ENCODE peak calls at places on chromosomes 12 and 14, in nine cellular contexts. W is fibroblast of pulmonary artery; X is mammary epithelial cell; F is CD8-positive, alpha-beta T cell; P is stomach; J is pancreas; O is heart left ventricle; G is transverse colon; H is left ventricle myocardium inferior. T is an unnamed sample.

GRCh38 chr12:62290804-62291203 is 30.6 kb downstream of the USP15 start:
- DNase-seq in W (no peak), X (no peak), F (no peak), P (no peak), J (no peak), O (no peak), G (no peak), H (no peak), T (no peak)

GRCh38 chr12:108240027-108240785 is 98.9 kb downstream of the CMKLR1 start:
- DNase-seq in W (no peak), X (no peak), F (no peak), P (no peak), J (no peak), O (no peak), G (no peak), H (no peak), T (no peak)

GRCh38 chr12:53726342-53726741 is 910 bp downstream of the CALCOCO1 start:
- DNase-seq in W (no peak), X (peak; percentile 15), F (no peak), P (no peak), J (no peak), O (no peak), G (no peak), H (no peak), T (no peak)

GRCh38 chr12:57134949-57135348 is 6.7 kb downstream of the LRP1 start:
- DNase-seq in W (no peak), X (no peak), F (no peak), P (no peak), J (no peak), O (no peak), G (peak; percentile 4), H (no peak), T (no peak)

GRCh38 chr12:26028953-26029740 is 70.7 kb downstream of the RASSF8 start:
- DNase-seq in W (peak; percentile 79), X (peak; percentile 25), F (no peak), P (no peak), J (no peak), O (no peak), G (peak; percentile 15), H (no peak), T (peak; percentile 73)

GRCh38 chr12:44930972-44931600 is 55.0 kb upstream of the NELL2 start:
- DNase-seq in W (peak; percentile 82), X (peak; percentile 47), F (no peak), P (no peak), J (no peak), O (no peak), G (no peak), H (no peak), T (peak; percentile 63)

GRCh38 chr12:18798445-18799139 is 60.7 kb downstream of the CAPZA3 start:
- DNase-seq in W (peak; percentile 34), X (no peak), F (no peak), P (no peak), J (no peak), O (no peak), G (no peak), H (no peak), T (no peak)

GRCh38 chr12:104792570-104792969 is 165.5 kb downstream of the SLC41A2 start:
- DNase-seq in W (peak; percentile 85), X (peak; percentile 81), F (no peak), P (no peak), J (no peak), O (peak; percentile 31), G (no peak), H (no peak), T (peak; percentile 74)

GRCh38 chr14:93120952-93121834 is 5.5 kb upstream of the ITPK1 start:
- DNase-seq in W (no peak), X (no peak), F (no peak), P (no peak), J (no peak), O (no peak), G (no peak), H (no peak), T (no peak)

GRCh38 chr14:95144849-95145248 is 12.5 kb downstream of the DICER1 start:
- DNase-seq in W (no peak), X (no peak), F (no peak), P (no peak), J (no peak), O (no peak), G (no peak), H (no peak), T (no peak)

GRCh38 chr12:55515696-55516095 is 23.5 kb downstream of the OR6C68 start:
- DNase-seq in W (no peak), X (no peak), F (no peak), P (no peak), J (no peak), O (no peak), G (no peak), H (no peak), T (no peak)

GRCh38 chr12:25123126-25123525 is 71.8 kb downstream of the DNAI7 start:
- DNase-seq in W (no peak), X (peak; percentile 63), F (no peak), P (no peak), J (no peak), O (no peak), G (no peak), H (no peak), T (no peak)

GRCh38 chr12:120388711-120389431 is 19.9 kb upstream of the MSI1 start:
- DNase-seq in W (no peak), X (no peak), F (no peak), P (no peak), J (no peak), O (no peak), G (no peak), H (no peak), T (no peak)

GRCh38 chr12:43278268-43278832 is 273.7 kb downstream of the ADAMTS20 start:
- DNase-seq in W (no peak), X (no peak), F (no peak), P (no peak), J (no peak), O (no peak), G (no peak), H (no peak), T (no peak)

DNA sequence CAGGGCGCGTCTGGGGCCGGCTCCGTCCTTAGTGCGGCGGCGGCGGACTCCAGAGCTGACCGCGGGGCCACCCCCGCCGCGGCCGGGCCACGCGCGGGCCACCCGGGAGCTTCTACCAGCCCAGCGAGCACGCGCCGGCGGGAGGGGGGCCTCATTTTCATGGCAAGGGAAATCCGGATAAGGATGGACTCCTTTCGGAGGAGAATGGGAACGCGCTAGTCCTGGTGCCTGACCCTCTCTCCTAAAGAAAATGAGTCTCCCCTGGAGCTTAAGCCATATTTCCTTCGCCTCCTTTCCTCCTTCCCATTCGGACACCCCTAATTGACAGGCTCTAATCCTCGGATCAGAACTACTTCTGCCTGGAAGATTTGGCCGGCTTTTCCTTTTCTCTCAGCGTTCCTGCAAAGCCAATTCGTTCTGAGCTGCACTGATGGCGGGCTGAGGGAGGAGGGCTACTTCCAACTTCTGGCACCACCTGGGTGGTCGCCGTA is 81.8 kb upstream of the HMGA2 start:
- DNase-seq in W (peak; percentile 46), X (no peak), F (no peak), P (no peak), J (no peak), O (no peak), G (no peak), H (no peak), T (peak; percentile 52)
- H3K4me3 ChIP-seq in W (peak overlapping the region; percentile 77), X (peak overlapping the region; percentile 90), F (no peak overlapping the region), P (peak overlapping the region; percentile 53), J (peak overlapping the region; percentile 51), O (peak overlapping the region; percentile 69), G (peak overlapping the region; percentile 42), H (peak overlapping the region; percentile 78), T (peak overlapping the region; percentile 86)

DNA sequence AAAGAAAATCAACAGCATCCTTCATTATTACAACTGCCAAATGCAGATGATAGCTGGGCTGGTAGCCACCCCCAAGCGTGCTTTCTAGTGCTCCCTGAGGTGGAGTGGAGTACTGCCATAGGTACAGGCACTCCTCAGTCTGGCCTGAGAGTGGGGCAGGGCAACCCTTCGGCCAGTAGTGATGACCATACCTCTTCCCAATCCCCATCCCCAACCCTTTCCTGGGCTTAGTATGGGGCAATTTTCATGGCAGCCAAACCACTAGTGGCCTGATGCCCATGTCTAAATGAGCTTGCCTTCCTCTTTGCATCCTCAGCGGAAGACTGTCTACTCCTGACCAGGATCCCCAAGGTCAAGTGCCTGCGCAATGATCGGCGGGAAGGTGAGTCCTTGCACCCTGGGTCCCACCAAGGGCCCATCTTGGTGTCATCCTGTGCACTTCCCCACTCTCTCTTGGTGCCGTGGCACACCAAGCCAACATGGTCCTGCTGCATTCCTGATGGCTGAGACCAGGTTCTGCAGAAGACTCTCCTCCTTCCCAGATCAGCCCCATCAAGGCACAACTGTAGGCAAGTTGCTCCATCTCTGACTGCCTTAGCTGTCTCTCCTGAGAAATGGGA is 65.8 kb downstream of the GALNT16 start:
- DNase-seq in W (no peak), X (no peak), F (no peak), P (no peak), J (peak; percentile 23), O (no peak), G (no peak), H (no peak), T (no peak)
- TF ChIP-seq CTCF in W (peak; percentile 21), X (no peak), F (no peak), P (no peak), J (no peak), O (no peak), G (no peak), H (no peak), T (peak; percentile 11)

DNA sequence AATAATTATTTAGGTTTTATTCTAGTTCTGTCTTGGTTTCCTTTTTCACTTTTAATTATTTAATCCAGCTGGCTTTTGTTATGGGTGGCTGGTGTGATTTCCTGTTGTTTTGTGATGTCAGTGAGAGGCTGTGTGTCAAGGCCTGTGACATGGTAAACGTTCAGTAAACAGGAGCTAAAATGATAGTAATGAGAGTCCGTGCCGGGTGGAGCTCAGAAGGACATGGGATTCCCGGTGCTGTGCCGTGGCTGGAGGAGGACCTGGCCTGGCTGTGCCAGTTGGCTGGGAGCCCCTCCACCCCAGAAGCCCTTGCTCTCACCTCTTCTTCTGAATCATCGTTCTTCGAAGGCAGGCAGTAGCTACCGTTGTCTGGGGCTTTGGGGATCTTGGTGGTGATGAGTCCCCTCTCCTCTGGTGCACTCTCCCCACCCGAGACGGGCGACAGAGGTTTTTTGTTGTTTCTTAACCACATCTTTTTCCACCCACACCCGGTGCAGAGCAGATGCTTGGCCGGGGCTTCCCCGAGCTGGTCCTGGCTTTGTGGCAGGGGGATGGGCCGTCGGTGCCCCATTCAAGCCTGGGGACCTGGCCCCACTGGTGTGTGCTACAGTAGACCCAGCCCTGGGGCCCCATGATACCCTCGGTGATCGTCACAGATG is 29.1 kb downstream of the SH2B3 start:
- DNase-seq in W (peak; percentile 69), X (peak; percentile 32), F (peak; percentile 74), P (no peak), J (no peak), O (peak; percentile 85), G (peak; percentile 74), H (peak; percentile 76), T (peak; percentile 91)
- H3K4me3 ChIP-seq in W (peak overlapping the region; percentile 25), X (no peak overlapping the region), F (peak overlapping the region; percentile 34), P (no peak overlapping the region), J (peak overlapping the region; percentile 9), O (peak overlapping the region; percentile 34), G (peak overlapping the region; percentile 3), H (peak overlapping the region; percentile 50), T (no peak overlapping the region)

GRCh38 chr12:126926023-126926600 is 1340.9 kb upstream of the TMEM132C start:
- DNase-seq in W (no peak), X (peak; percentile 4), F (no peak), P (no peak), J (no peak), O (no peak), G (no peak), H (no peak), T (no peak)
- TF ChIP-seq CTCF in W (no peak), X (no peak), F (no peak), P (no peak), J (no peak), O (no peak), G (no peak), H (no peak), T (no peak)